ENCODE peak calls at places on chromosome 19, in eight cellular contexts. R, J, N, L, D, F, B and Y are unnamed samples.

GRCh38 chr19:6599866-6600454 is 9.0 kb upstream of the CD70 start:
- DNase-seq in R (no peak), J (no peak), N (no peak), L (no peak), D (no peak), F (no peak), B (no peak), Y (no peak)

GRCh38 chr19:28632357-28633076 is 580.4 kb downstream of the UQCRFS1 start:
- DNase-seq in R (no peak), J (no peak), N (no peak), L (no peak), D (no peak), F (no peak), B (no peak), Y (no peak)

GRCh38 chr19:47230122-47230920 is 678 bp downstream of the BBC3 start:
- DNase-seq in R (peak; percentile 91), J (no peak), N (peak; percentile 74), L (peak; percentile 82), D (peak; percentile 63), F (peak; percentile 61), B (no peak), Y (no peak)

GRCh38 chr19:56403261-56403660 is 871 bp upstream of the ZNF583 start:
- DNase-seq in R (no peak), J (no peak), N (no peak), L (no peak), D (no peak), F (no peak), B (no peak), Y (no peak)

GRCh38 chr19:40348961-40349507 is 539 bp downstream of the PLD3 start:
- DNase-seq in R (no peak), J (no peak), N (no peak), L (no peak), D (no peak), F (peak; percentile 55), B (no peak), Y (no peak)

GRCh38 chr19:41893899-41894298 is 10.9 kb downstream of the ARHGEF1 start:
- DNase-seq in R (no peak), J (no peak), N (no peak), L (no peak), D (no peak), F (no peak), B (no peak), Y (no peak)

GRCh38 chr19:55216461-55217198 is 7.3 kb upstream of the PTPRH start:
- DNase-seq in R (peak; percentile 79), J (peak; percentile 84), N (peak; percentile 72), L (peak; percentile 86), D (no peak), F (peak; percentile 97), B (peak; percentile 99), Y (peak; percentile 39)

GRCh38 chr19:3840804-3841203 is 28.0 kb downstream of the ZFR2 start:
- DNase-seq in R (no peak), J (no peak), N (no peak), L (no peak), D (no peak), F (no peak), B (no peak), Y (no peak)

GRCh38 chr19:29771708-29772415 is 39.9 kb upstream of the CCNE1 start:
- DNase-seq in R (no peak), J (peak; percentile 41), N (peak; percentile 41), L (peak; percentile 48), D (no peak), F (peak; percentile 38), B (peak; percentile 28), Y (no peak)

GRCh38 chr19:30694156-30694555 is 322.0 kb downstream of the ZNF536 start:
- DNase-seq in R (no peak), J (no peak), N (no peak), L (no peak), D (no peak), F (no peak), B (no peak), Y (no peak)

GRCh38 chr19:55559684-55560083 is 14.3 kb upstream of the SBK3 start:
- DNase-seq in R (no peak), J (no peak), N (no peak), L (no peak), D (no peak), F (no peak), B (no peak), Y (no peak)

DNA sequence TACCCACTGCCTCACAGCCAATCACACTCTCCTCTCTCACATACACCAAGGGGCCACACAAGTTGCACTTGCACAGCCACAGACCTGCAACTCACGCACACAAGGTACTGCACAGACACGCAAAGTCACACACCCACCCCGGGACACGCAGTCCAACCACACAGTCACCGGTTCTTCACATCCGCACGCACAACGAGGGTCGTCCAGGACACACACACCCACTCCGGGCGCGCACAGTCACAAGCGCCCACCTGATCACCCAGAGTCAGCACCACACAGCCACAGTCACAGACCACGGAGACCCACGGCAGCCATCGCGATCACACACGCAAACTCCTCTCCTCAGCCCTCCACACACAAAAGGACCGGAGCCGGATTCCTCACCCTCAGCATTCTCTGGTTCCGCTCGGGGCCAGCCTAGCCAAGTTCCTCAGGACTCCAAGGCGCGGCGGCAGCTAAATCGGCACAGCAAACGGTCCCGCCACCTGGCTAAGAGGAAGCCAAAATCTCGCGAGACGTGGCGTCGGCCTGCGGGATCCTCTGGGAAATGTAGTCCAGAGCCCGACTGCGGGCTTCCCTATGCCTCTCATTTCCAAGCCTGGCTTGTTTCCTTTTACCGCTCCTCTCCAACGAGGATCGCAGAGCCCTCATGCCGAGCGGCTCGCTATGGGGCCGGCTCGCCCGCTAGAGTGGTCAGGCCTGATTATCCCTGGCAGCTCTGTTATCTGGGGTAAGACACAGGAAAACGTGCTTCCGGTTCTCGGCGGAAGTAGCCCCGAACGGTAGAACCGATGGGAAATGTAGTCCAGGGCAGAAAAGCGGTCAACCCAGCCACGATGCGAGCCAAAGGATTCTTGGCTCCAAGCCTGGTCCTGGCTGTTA is at the start of gene ZNF850:
- DNase-seq in R (peak; percentile 96), J (peak; percentile 68), N (peak; percentile 95), L (peak; percentile 95), D (peak; percentile 32), F (peak; percentile 92), B (peak; percentile 93), Y (peak; percentile 70)
- TF ChIP-seq POLR2AphosphoS5 in R (no peak), J (peak; percentile 89), N (peak; percentile 2), L (peak; percentile 29), D (peak; percentile 29), F (peak; percentile 17), B (peak; percentile 62), Y (peak; percentile 70)

GRCh38 chr19:18857223-18857622 is 25.5 kb downstream of the UPF1 start:
- DNase-seq in R (no peak), J (no peak), N (no peak), L (no peak), D (no peak), F (no peak), B (no peak), Y (no peak)

GRCh38 chr19:18854982-18855381 is 23.2 kb downstream of the UPF1 start:
- DNase-seq in R (no peak), J (no peak), N (no peak), L (no peak), D (no peak), F (no peak), B (no peak), Y (no peak)

GRCh38 chr19:18855647-18856384 is 24.1 kb downstream of the UPF1 start:
- DNase-seq in R (no peak), J (no peak), N (no peak), L (no peak), D (no peak), F (no peak), B (no peak), Y (no peak)

GRCh38 chr19:18858906-18859646 is 27.3 kb downstream of the UPF1 start:
- DNase-seq in R (peak; percentile 47), J (no peak), N (no peak), L (no peak), D (no peak), F (no peak), B (no peak), Y (no peak)

DNA sequence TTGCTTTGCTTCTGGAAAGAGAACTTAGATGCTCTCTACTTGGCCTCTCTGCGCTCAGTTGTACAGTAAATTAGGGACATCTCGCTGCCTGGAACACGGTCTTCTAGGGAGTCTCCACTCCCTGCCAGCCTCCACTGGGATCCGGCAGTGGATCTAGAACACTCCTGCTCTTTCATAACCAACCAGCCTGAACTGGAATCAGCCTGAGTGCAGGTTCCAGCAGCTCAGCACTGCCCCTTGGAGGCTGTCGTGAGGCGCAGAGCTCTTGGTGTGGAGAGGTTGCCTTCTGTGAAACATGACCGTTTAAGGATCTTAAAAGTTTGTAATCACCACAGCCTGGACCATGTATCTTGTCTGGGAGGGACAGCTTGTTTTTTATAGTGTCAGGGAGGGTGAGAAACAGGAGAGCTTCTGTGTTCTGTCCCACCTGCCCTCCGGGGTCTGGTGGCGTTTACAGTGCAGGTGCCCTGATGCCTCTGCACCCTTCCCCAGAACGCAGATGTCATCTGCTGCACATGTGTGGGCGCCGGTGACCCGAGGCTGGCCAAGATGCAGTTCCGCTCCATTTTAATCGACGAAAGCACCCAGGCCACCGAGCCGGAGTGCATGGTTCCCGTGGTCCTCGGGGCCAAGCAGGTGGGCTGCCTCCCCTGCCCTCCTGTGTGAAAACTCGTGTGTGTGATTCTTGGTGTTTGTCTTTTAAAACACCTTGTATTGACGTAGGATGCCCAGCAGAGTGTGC is 24.8 kb downstream of the UPF1 start:
- DNase-seq in R (no peak), J (no peak), N (no peak), L (no peak), D (no peak), F (no peak), B (no peak), Y (no peak)
- TF ChIP-seq POLR2AphosphoS5 in R (no peak), J (no peak), N (no peak), L (no peak), D (no peak), F (no peak), B (no peak), Y (no peak)

DNA sequence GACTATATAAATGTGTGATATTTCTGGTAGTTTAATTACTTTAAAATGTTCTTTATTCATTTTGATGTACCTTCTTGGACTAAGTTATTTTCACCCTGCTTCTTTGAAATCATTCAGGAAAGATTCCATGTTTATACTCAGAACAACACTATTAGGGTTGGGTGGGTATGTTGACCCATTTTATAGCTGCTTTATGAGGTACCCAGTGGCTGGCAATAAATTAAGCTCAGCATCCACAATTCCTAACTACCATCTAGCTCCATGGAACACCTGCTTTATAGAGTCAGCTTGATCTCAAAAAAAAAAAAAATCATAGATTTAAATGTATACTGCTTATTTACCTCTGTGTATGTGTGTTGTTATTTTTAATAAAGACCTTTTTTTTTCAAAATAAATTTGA is 78.9 kb upstream of the ZNF91 start:
- DNase-seq in R (no peak), J (no peak), N (no peak), L (no peak), D (no peak), F (no peak), B (no peak), Y (no peak)
- TF ChIP-seq POLR2AphosphoS5 in R (no peak), J (no peak), N (no peak), L (no peak), D (no peak), F (no peak), B (no peak), Y (no peak)

DNA sequence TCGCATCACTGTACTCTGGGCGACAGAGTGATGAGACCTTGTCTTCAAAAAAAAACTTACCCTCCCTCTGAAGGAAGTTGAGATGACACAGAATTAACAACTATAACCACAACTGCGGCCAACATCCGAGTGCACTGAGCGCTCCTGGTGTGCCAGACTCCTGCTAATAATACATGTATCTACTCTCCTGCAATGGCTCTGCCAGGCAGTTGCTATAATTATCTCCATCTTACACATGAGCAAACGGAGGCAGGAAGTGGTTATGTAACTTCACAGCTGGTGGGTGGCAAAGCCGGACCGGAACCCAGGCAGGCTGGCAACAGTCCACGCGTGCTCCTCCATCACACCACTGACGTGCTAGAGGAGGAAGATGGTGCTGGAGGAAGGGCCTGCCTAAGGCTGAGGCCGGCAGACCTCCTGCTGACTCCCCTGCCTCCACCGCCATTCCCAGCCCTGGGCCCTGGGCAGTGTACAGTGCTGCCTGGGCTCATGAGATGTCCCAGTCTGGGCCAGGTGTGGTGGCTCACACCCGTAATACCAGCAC is 12.6 kb downstream of the XRCC1 start:
- DNase-seq in R (peak; percentile 82), J (no peak), N (peak; percentile 65), L (peak; percentile 73), D (no peak), F (peak; percentile 53), B (peak; percentile 46), Y (peak; percentile 42)
- TF ChIP-seq POLR2AphosphoS5 in R (no peak), J (no peak), N (no peak), L (no peak), D (no peak), F (no peak), B (no peak), Y (peak; percentile 16)